ENCODE peak calls at places on chromosomes 3 and 15, in eight cellular contexts. B is SW 1271, H is skeletal muscle cell, T is transverse colon, C is amniotic epithelial cell, Q is Daoy, E is mucosa of gallbladder, U is HuH-7. R is an unnamed sample.
A peak's percentile ranks its signal among the peaks of the same experiment; 100 is the strongest.

GRCh38 chr3:5741017-5741416 is 553.5 kb downstream of the EDEM1 start:
- DNase-seq in C (no peak), T (no peak), E (no peak), B (no peak), H (no peak), U (no peak), Q (no peak), R (no peak)

GRCh38 chr15:73375755-73376305 is 7.1 kb upstream of the HCN4 start:
- DNase-seq in H (no peak), U (no peak), T (no peak), Q (no peak), B (no peak), E (no peak), C (no peak), R (peak; percentile 78)

GRCh38 chr3:4416961-4417360 is 50.1 kb downstream of the SUMF1 start:
- DNase-seq in H (peak; percentile 97), C (peak; percentile 22), B (peak; percentile 74), T (no peak), E (no peak), Q (peak; percentile 95), U (no peak), R (peak; percentile 54)

GRCh38 chr3:37229740-37230139 is 55.4 kb upstream of the LRRFIP2 start:
- DNase-seq in U (peak; percentile 88), E (peak; percentile 75), B (no peak), T (peak; percentile 67), C (no peak), H (no peak), Q (no peak), R (no peak)

GRCh38 chr15:66873856-66874255 is 171.8 kb downstream of the SMAD6 start:
- DNase-seq in C (no peak), U (no peak), T (no peak), Q (no peak), E (no peak), H (no peak), B (no peak), R (no peak)

GRCh38 chr3:10286596-10287295 is 6.0 kb downstream of the GHRL start:
- DNase-seq in H (no peak), T (no peak), E (no peak), C (peak; percentile 70), Q (peak; percentile 83), B (no peak), U (no peak), R (peak; percentile 37)

GRCh38 chr3:156259896-156260788 is 139.8 kb downstream of the KCNAB1 start:
- DNase-seq in H (no peak), Q (no peak), C (no peak), B (no peak), T (no peak), U (no peak), E (no peak), R (no peak)

GRCh38 chr3:148366743-148367410 is 330.8 kb upstream of the AGTR1 start:
- DNase-seq in Q (no peak), T (no peak), H (no peak), E (no peak), B (no peak), C (peak; percentile 14), U (no peak), R (peak; percentile 12)

GRCh38 chr15:27059610-27060202 is 88.7 kb downstream of the GABRG3 start:
- DNase-seq in Q (peak; percentile 24), H (no peak), B (peak; percentile 13), C (no peak), T (no peak), E (peak; percentile 65), U (peak; percentile 46), R (no peak)

GRCh38 chr15:78842519-78842918 is 30.2 kb upstream of the MORF4L1 start:
- DNase-seq in Q (no peak), C (no peak), U (no peak), T (no peak), B (no peak), E (no peak), H (no peak), R (no peak)

GRCh38 chr15:49895337-49896223 is 223.5 kb downstream of the ATP8B4 start:
- DNase-seq in U (no peak), Q (no peak), T (no peak), H (no peak), E (peak; percentile 38), C (peak; percentile 90), B (no peak), R (no peak)